ENCODE peak calls at places on chromosome 7, in nine cellular contexts. Y is heart left ventricle, X is IMR-90, H is ovary, V is adrenal gland, Z is uterus, I is breast epithelium, J is transverse colon, L is suprapubic skin. W is an unnamed sample.

GRCh38 chr7:135300913-135301765 is 67.5 kb downstream of the STRA8 start:
- DNase-seq in Y (no peak), X (peak; percentile 23), H (no peak), V (no peak), Z (no peak), I (no peak), J (no peak), L (no peak), W (no peak)

GRCh38 chr7:83060218-83060617 is 102.5 kb downstream of the PCLO start:
- DNase-seq in Y (peak; percentile 18), X (no peak), H (no peak), V (peak; percentile 95), Z (no peak), I (no peak), J (no peak), L (no peak), W (peak; percentile 21)

GRCh38 chr7:143504215-143504936 is 26.7 kb downstream of the TAS2R41 start:
- DNase-seq in Y (no peak), X (peak; percentile 28), H (no peak), V (no peak), Z (no peak), I (no peak), J (no peak), L (no peak), W (no peak)

GRCh38 chr7:98760201-98760651 is 109.6 kb downstream of the TMEM130 start:
- DNase-seq in Y (no peak), X (no peak), H (no peak), V (no peak), Z (no peak), I (no peak), J (no peak), L (no peak), W (no peak)

GRCh38 chr7:149872419-149873073 is 1.2 kb upstream of the ATP6V0E2 start:
- DNase-seq in Y (peak; percentile 91), X (peak; percentile 81), H (peak; percentile 59), V (peak; percentile 97), Z (peak; percentile 80), I (peak; percentile 81), J (peak; percentile 77), L (peak; percentile 91), W (peak; percentile 75)

GRCh38 chr7:122457325-122457724 is 152.8 kb upstream of the FEZF1 start:
- DNase-seq in Y (no peak), X (no peak), H (no peak), V (no peak), Z (no peak), I (no peak), J (no peak), L (no peak), W (no peak)

GRCh38 chr7:117458977-117459583 is 20.7 kb upstream of the CFTR start:
- DNase-seq in Y (no peak), X (peak; percentile 44), H (no peak), V (no peak), Z (no peak), I (no peak), J (no peak), L (no peak), W (no peak)

GRCh38 chr7:144098776-144099175 is 10.6 kb upstream of the OR2A2 start:
- DNase-seq in Y (no peak), X (no peak), H (no peak), V (no peak), Z (no peak), I (no peak), J (no peak), L (no peak), W (no peak)

GRCh38 chr7:22193361-22194016 is 163.5 kb downstream of the RAPGEF5 start:
- DNase-seq in Y (peak; percentile 44), X (peak; percentile 8), H (peak; percentile 40), V (peak; percentile 68), Z (peak; percentile 17), I (no peak), J (no peak), L (no peak), W (peak; percentile 59)

GRCh38 chr7:45007571-45008328 is 7.7 kb downstream of the CCM2 start:
- DNase-seq in Y (no peak), X (no peak), H (no peak), V (no peak), Z (no peak), I (no peak), J (no peak), L (no peak), W (no peak)

GRCh38 chr7:26853788-26854393 is 10.5 kb downstream of the SKAP2 start:
- DNase-seq in Y (no peak), X (peak; percentile 75), H (no peak), V (no peak), Z (no peak), I (no peak), J (no peak), L (no peak), W (no peak)

GRCh38 chr7:40987571-40987970 is 715.3 kb downstream of the INHBA start:
- DNase-seq in Y (no peak), X (peak; percentile 55), H (no peak), V (no peak), Z (no peak), I (no peak), J (no peak), L (no peak), W (no peak)

GRCh38 chr7:120272896-120273475 is at the start of gene KCND2:
- DNase-seq in Y (no peak), X (no peak), H (peak; percentile 48), V (no peak), Z (peak; percentile 30), I (no peak), J (no peak), L (no peak), W (no peak)

GRCh38 chr7:99645590-99645989 is 28.8 kb downstream of the ZSCAN25 start:
- DNase-seq in Y (no peak), X (no peak), H (no peak), V (no peak), Z (no peak), I (no peak), J (no peak), L (no peak), W (no peak)

GRCh38 chr7:100435401-100436304 is 644 bp downstream of the PPP1R35 start:
- DNase-seq in Y (peak; percentile 52), X (no peak), H (peak; percentile 64), V (no peak), Z (no peak), I (no peak), J (peak; percentile 64), L (peak; percentile 74), W (peak; percentile 59)

GRCh38 chr7:17490825-17491224 is 192.4 kb downstream of the AHR start:
- DNase-seq in Y (no peak), X (no peak), H (no peak), V (no peak), Z (no peak), I (no peak), J (no peak), L (no peak), W (no peak)

GRCh38 chr7:95264225-95264927 is 60.0 kb downstream of the PON1 start:
- DNase-seq in Y (no peak), X (peak; percentile 41), H (no peak), V (no peak), Z (no peak), I (no peak), J (no peak), L (no peak), W (no peak)

GRCh38 chr7:33892945-33893344 is 12.4 kb upstream of the BMPER start:
- DNase-seq in Y (peak; percentile 27), X (no peak), H (no peak), V (no peak), Z (no peak), I (no peak), J (no peak), L (no peak), W (no peak)

GRCh38 chr7:24812313-24812945 is 55.2 kb upstream of the GSDME start:
- DNase-seq in Y (peak; percentile 44), X (peak; percentile 36), H (peak; percentile 57), V (peak; percentile 76), Z (peak; percentile 24), I (no peak), J (peak; percentile 61), L (no peak), W (peak; percentile 69)

GRCh38 chr7:84044834-84045233 is 149.8 kb downstream of the SEMA3A start:
- DNase-seq in Y (no peak), X (no peak), H (no peak), V (no peak), Z (no peak), I (no peak), J (no peak), L (no peak), W (no peak)

GRCh38 chr7:9149499-9150082 is 716.2 kb downstream of the NXPH1 start:
- DNase-seq in Y (no peak), X (no peak), H (no peak), V (no peak), Z (no peak), I (no peak), J (no peak), L (no peak), W (no peak)

GRCh38 chr7:127591189-127591588 is 2.3 kb upstream of the FSCN3 start:
- DNase-seq in Y (no peak), X (no peak), H (no peak), V (no peak), Z (no peak), I (no peak), J (no peak), L (no peak), W (no peak)
- TF ChIP-seq POLR2A in Y (no peak), X (no peak), H (no peak), V (no peak), Z (no peak), I (no peak), J (no peak), L (no peak), W (no peak)

GRCh38 chr7:106283501-106283830 is 1.3 kb downstream of the NAMPT start:
- DNase-seq in Y (no peak), X (no peak), H (no peak), V (no peak), Z (no peak), I (no peak), J (no peak), L (no peak), W (no peak)
- H3K4me3 ChIP-seq in Y (peak overlapping the region; percentile 81), X (peak overlapping the region; percentile 96), H (peak overlapping the region; percentile 80), V (peak overlapping the region; percentile 72), Z (peak overlapping the region; percentile 88), I (peak overlapping the region; percentile 76), J (peak overlapping the region; percentile 89), L (peak overlapping the region; percentile 82), W (peak overlapping the region; percentile 37)

GRCh38 chr7:1028775-1029636 is 15.3 kb upstream of the GPR146 start:
- DNase-seq in Y (peak; percentile 89), X (peak; percentile 95), H (peak; percentile 84), V (peak; percentile 96), Z (peak; percentile 92), I (peak; percentile 85), J (peak; percentile 86), L (peak; percentile 87), W (peak; percentile 86)
- H3K4me1 ChIP-seq in Y (peaks cover 16% of the 10 kb centered on the region), X (peaks cover 9% of the 10 kb centered on the region), H (peaks cover 1% of the 10 kb centered on the region), V (peaks cover 17% of the 10 kb centered on the region), Z (peaks cover 16% of the 10 kb centered on the region), I (no peaks in the 10 kb centered on the region), J (peaks cover 15% of the 10 kb centered on the region), L (peaks cover 51% of the 10 kb centered on the region), W (peaks cover 53% of the 10 kb centered on the region)

DNA sequence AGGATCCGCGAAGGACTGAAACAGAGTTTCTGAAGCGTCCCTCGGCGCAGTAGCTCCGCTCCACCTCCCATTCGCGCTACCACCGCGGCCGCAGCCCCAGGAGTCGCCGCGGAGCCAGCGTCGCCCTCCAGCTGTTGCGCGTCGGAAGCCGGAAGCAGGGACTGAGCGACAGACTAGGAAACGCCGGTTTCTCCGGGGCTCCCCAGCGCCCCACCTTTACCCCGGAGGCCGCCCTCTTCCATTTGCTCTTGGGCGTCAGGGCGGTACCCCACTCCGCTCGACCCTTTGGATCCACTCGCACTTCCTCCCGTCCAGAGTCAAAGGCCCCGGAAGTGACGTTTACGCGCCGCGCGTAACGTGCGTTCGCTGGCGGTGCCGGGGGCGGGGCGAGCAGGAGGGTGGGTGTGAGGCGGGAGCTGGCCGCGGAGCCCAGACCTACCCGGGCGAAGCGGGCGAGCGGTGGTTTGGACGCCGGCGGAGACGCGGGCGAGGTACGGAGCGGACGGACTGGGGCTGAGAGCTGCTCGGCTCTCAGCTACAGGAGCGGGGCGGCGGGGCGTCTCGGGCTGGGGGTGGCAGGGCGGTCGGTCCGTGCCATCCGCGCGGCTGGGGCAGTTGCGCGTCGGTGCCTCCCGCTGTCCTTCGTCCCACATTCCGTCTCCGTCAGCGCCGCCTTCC is at the start of gene RABGEF1:
- DNase-seq in Y (peak; percentile 99), X (peak; percentile 93), H (peak; percentile 98), V (peak; percentile 98), Z (peak; percentile 97), I (peak; percentile 96), J (peak; percentile 99), L (peak; percentile 99), W (peak; percentile 97)
- TF ChIP-seq POLR2A in Y (peak; percentile 41), X (peak; percentile 98), H (peak; percentile 95), V (peak; percentile 98), Z (peak; percentile 86), I (no peak), J (peak; percentile 97), L (peak; percentile 82), W (peak; percentile 92)

W was measured in body of pancreas.